ENCODE peak calls at places on chromosomes 16 and 17, in six cellular contexts. Z is small intestine; T is effector memory CD4-positive, alpha-beta T cell; C is neural progenitor cell; R is H9; X is dorsolateral prefrontal cortex. O is an unnamed sample.

GRCh38 chr16:70391881-70392481 is 45.3 kb downstream of the DDX19A start:
- DNase-seq in Z (no peak), T (no peak), C (no peak), R (no peak), X (peak), O (no peak)

GRCh38 chr16:73793286-73793685 is 503.3 kb upstream of the PSMD7 start:
- DNase-seq in Z (no peak), T (no peak), C (no peak), R (no peak), X (no peak), O (no peak)

GRCh38 chr16:55482056-55482455 is 3.1 kb downstream of the MMP2 start:
- DNase-seq in Z (no peak), T (no peak), C (no peak), R (no peak), X (no peak), O (no peak)

GRCh38 chr17:57724038-57724728 is 20.9 kb downstream of the CCDC182 start:
- DNase-seq in Z (no peak), T (no peak), C (no peak), R (no peak), X (no peak), O (no peak)

GRCh38 chr17:29929006-29929543 is 953 bp downstream of the SSH2 start:
- DNase-seq in Z (peak), T (no peak), C (peak), R (peak), X (no peak), O (no peak)

GRCh38 chr16:85642762-85643281 is 29.7 kb downstream of the GSE1 start:
- DNase-seq in Z (no peak), T (no peak), C (no peak), R (no peak), X (no peak), O (no peak)

GRCh38 chr16:12781777-12782176 is 21.9 kb downstream of the CPPED1 start:
- DNase-seq in Z (no peak), T (no peak), C (no peak), R (no peak), X (peak), O (no peak)

GRCh38 chr16:64627288-64627687 is 494.6 kb downstream of the CDH11 start:
- DNase-seq in Z (no peak), T (no peak), C (peak), R (peak), X (no peak), O (no peak)

GRCh38 chr16:72739577-72739976 is 308.4 kb downstream of the ZFHX3 start:
- DNase-seq in Z (no peak), T (no peak), C (no peak), R (no peak), X (no peak), O (no peak)

GRCh38 chr17:64118452-64118979 is 11.4 kb downstream of the ERN1 start:
- DNase-seq in Z (peak), T (no peak), C (no peak), R (peak), X (no peak), O (no peak)

GRCh38 chr16:85162478-85163277 is 50.4 kb upstream of the CIBAR2 start:
- DNase-seq in Z (no peak), T (no peak), C (no peak), R (no peak), X (no peak), O (no peak)

GRCh38 chr16:47276522-47276921 is 132.8 kb upstream of the NETO2 start:
- DNase-seq in Z (no peak), T (no peak), C (no peak), R (no peak), X (no peak), O (no peak)

GRCh38 chr17:37564252-37564651 is 45.0 kb downstream of the SYNRG start:
- DNase-seq in Z (no peak), T (no peak), C (no peak), R (no peak), X (no peak), O (no peak)

GRCh38 chr17:59342681-59343127 is 11.2 kb downstream of the YPEL2 start:
- DNase-seq in Z (no peak), T (no peak), C (no peak), R (no peak), X (no peak), O (no peak)

GRCh38 chr16:64092284-64092683 is 1029.6 kb downstream of the CDH11 start:
- DNase-seq in Z (no peak), T (no peak), C (no peak), R (no peak), X (no peak), O (no peak)

GRCh38 chr17:1979182-1979980 is 45.8 kb downstream of the RTN4RL1 start:
- DNase-seq in Z (no peak), T (no peak), C (peak), R (no peak), X (no peak), O (no peak)

GRCh38 chr16:11107781-11108465 is 148.1 kb downstream of the SOCS1 start:
- DNase-seq in Z (no peak), T (no peak), C (no peak), R (no peak), X (no peak), O (no peak)

GRCh38 chr16:10168258-10168657 is 14.0 kb downstream of the GRIN2A start:
- DNase-seq in Z (no peak), T (no peak), C (no peak), R (no peak), X (no peak), O (no peak)

GRCh38 chr16:84115919-84116719 is 623 bp downstream of the MBTPS1 start:
- DNase-seq in Z (peak), T (peak), C (no peak), R (no peak), X (peak), O (peak)

GRCh38 chr17:75628425-75628824 is 4.8 kb upstream of the SMIM5 start:
- DNase-seq in Z (no peak), T (no peak), C (no peak), R (no peak), X (no peak), O (no peak)

GRCh38 chr17:27776882-27777624 is 23.3 kb downstream of the NOS2 start:
- DNase-seq in Z (no peak), T (no peak), C (no peak), R (no peak), X (no peak), O (no peak)

GRCh38 chr16:84194470-84195200 is 3.7 kb downstream of the ADAD2 start:
- DNase-seq in Z (no peak), T (no peak), C (no peak), R (no peak), X (no peak), O (no peak)

GRCh38 chr16:78220571-78220970 is 121.1 kb downstream of the WWOX start:
- DNase-seq in Z (no peak), T (no peak), C (no peak), R (no peak), X (no peak), O (no peak)

GRCh38 chr16:12535535-12536411 is 267.9 kb downstream of the CPPED1 start:
- DNase-seq in Z (no peak), T (no peak), C (peak), R (peak), X (no peak), O (no peak)

GRCh38 chr16:526181-527014 is 1.1 kb upstream of the CAPN15 start:
- DNase-seq in Z (peak), T (no peak), C (peak), R (no peak), X (no peak), O (no peak)

GRCh38 chr17:13079010-13079409 is 61.2 kb upstream of the ELAC2 start:
- DNase-seq in Z (no peak), T (no peak), C (no peak), R (no peak), X (no peak), O (no peak)

GRCh38 chr17:65100316-65101140 is 36.6 kb upstream of the RGS9 start:
- DNase-seq in Z (peak), T (peak), C (peak), R (peak), X (peak), O (peak)

GRCh38 chr16:893360-893759 is 77.4 kb downstream of the LMF1 start:
- DNase-seq in Z (no peak), T (no peak), C (no peak), R (no peak), X (no peak), O (no peak)

GRCh38 chr16:85856585-85856984 is 42.4 kb upstream of the IRF8 start:
- DNase-seq in Z (no peak), T (no peak), C (no peak), R (no peak), X (no peak), O (no peak)

GRCh38 chr16:11658896-11659708 is 9.2 kb upstream of the SNN start:
- DNase-seq in Z (peak), T (no peak), C (no peak), R (peak), X (no peak), O (no peak)

GRCh38 chr16:27169511-27170071 is 33.7 kb upstream of the KDM8 start:
- DNase-seq in Z (peak), T (peak), C (peak), R (peak), X (no peak), O (no peak)

GRCh38 chr17:21678451-21679081 is 13.8 kb upstream of the KCNJ18 start:
- DNase-seq in Z (no peak), T (no peak), C (no peak), R (no peak), X (peak), O (no peak)

GRCh38 chr17:978110-979093 is 1.2 kb downstream of the NXN start:
- DNase-seq in Z (no peak), T (no peak), C (peak), R (no peak), X (no peak), O (no peak)

DNA sequence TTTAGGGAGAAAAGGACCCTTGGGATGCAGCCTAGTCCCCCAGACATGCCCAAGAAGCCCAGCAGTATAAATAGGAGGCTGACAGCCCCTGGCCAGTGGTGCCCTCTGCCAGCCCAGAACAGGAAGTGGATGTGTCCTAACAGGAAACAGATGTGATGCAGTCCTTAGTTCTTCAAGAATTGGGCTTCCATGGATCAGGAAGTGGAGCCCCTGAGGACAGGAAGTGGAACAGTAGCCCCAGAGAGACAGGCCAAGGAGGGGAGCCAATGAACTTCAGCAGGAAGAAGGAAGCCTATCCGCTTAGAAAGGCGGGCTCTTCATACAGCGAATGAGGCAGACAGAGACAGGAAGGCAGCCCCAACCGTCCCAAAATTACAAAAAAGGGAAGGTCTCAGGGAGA is 7.2 kb downstream of the CTF1 start:
- DNase-seq in Z (no peak), T (no peak), C (no peak), R (no peak), X (no peak), O (no peak)
- H3K27ac ChIP-seq in Z (no peak), T (peak), C (no peak), R (no peak), X (peak), O (peak)

GRCh38 chr17:81703747-81704654 is 834 bp downstream of the MRPL12 start:
- DNase-seq in Z (no peak), T (no peak), C (no peak), R (no peak), X (no peak), O (no peak)

GRCh38 chr17:81701288-81702071 is 1.7 kb upstream of the MRPL12 start:
- DNase-seq in Z (peak), T (no peak), C (no peak), R (no peak), X (no peak), O (no peak)

GRCh38 chr17:81697261-81698044 is 5.7 kb upstream of the MRPL12 start:
- DNase-seq in Z (no peak), T (no peak), C (no peak), R (no peak), X (no peak), O (no peak)

GRCh38 chr17:81702934-81703746 is at the start of gene MRPL12:
- DNase-seq in Z (peak), T (peak), C (peak), R (peak), X (peak), O (peak)

GRCh38 chr17:81700353-81701287 is 2.5 kb upstream of the MRPL12 start:
- DNase-seq in Z (no peak), T (no peak), C (no peak), R (no peak), X (no peak), O (no peak)
- H3K27ac ChIP-seq in Z (no peak), T (no peak), C (no peak), R (no peak), X (no peak), O (no peak)

GRCh38 chr17:40067710-40068109 is 4.9 kb downstream of the THRA start:
- DNase-seq in Z (no peak), T (no peak), C (no peak), R (peak), X (no peak), O (no peak)

GRCh38 chr17:40068917-40069750 is 6.4 kb downstream of the THRA start:
- DNase-seq in Z (peak), T (peak), C (peak), R (peak), X (peak), O (peak)

GRCh38 chr17:40068584-40068916 is 5.8 kb downstream of the THRA start:
- DNase-seq in Z (no peak), T (no peak), C (no peak), R (no peak), X (no peak), O (no peak)

GRCh38 chr17:40069751-40070643 is 7.2 kb downstream of the THRA start:
- DNase-seq in Z (peak), T (peak), C (no peak), R (peak), X (no peak), O (peak)

GRCh38 chr17:40068129-40068581 is 5.4 kb downstream of the THRA start:
- DNase-seq in Z (peak), T (no peak), C (peak), R (peak), X (no peak), O (no peak)
- H3K27ac ChIP-seq in Z (peak), T (peak), C (no peak), R (no peak), X (peak), O (peak)

GRCh38 chr17:78053777-78054468 is 74.6 kb downstream of the TMC6 start:
- DNase-seq in Z (no peak), T (no peak), C (no peak), R (no peak), X (no peak), O (no peak)

GRCh38 chr17:78046923-78047322 is 81.6 kb downstream of the TMC6 start:
- DNase-seq in Z (no peak), T (no peak), C (no peak), R (no peak), X (no peak), O (no peak)

GRCh38 chr17:78049609-78050008 is 78.9 kb downstream of the TMC6 start:
- DNase-seq in Z (no peak), T (no peak), C (no peak), R (no peak), X (no peak), O (no peak)

GRCh38 chr17:78048346-78049292 is 79.9 kb downstream of the TMC6 start:
- DNase-seq in Z (no peak), T (no peak), C (no peak), R (no peak), X (no peak), O (no peak)

DNA sequence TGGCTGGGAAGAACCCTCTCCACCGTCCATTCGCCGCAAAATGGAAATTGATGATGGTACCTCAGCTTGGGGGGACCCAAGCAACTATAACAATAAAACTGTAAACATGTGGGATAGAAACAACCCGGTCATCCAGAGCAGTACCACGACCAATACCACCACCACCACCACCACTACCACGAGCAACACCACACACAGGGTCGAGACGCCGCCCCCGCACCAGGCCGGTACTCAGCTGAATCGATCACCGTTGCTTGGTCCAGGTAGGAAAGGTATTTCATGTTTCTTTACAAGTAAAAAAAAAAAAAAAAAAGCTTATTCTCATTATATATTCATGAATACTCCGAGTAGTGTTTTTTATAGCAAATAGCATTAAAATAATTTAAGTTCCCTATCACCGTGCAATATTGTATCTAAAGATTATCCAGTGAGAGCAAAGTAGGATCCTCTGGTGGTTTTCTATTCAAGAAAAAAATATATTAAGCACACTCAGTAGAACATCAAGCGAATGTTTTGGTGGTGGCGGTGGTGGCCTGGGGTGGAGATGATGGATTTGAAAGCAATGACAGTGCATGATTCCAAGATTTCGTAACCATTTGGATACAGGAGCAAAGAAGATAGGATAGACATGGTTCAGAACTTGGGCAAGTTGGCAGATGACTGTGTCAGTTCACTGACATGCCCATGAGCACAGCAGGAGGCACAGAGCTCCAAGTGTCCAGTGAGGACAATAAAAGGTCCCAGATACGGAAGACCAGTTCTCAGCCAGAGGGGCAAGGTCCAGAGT is 77.2 kb downstream of the TMC6 start:
- DNase-seq in Z (no peak), T (no peak), C (no peak), R (no peak), X (no peak), O (no peak)
- H3K27ac ChIP-seq in Z (no peak), T (no peak), C (no peak), R (no peak), X (peak), O (no peak)

GRCh38 chr16:57262841-57263584 is 18.0 kb downstream of the ARL2BP start:
- DNase-seq in Z (peak), T (no peak), C (no peak), R (no peak), X (peak), O (no peak)
- H3K27ac ChIP-seq in Z (no peak), T (no peak), C (no peak), R (no peak), X (peak), O (peak)

DNA sequence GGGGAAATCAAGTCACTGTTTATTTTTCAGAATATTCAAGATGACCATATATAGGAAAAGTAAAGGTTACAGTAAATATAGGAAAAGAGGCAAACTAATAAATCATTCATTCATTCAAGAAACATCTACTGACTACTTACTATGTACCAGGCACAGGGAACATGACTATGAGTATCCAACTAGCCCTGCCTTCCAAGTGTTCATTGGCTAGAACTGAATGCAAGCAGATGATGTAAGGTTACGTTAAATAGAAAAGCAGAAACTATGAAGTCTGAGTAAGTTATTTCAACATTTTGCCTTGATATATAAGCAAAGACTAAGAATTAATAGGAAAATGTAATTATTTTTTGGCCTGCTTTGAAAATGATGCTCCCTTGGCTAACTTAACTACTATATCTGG is 36.7 kb downstream of the SPAG9 start:
- DNase-seq in Z (no peak), T (no peak), C (no peak), R (no peak), X (no peak), O (no peak)
- H3K27ac ChIP-seq in Z (no peak), T (no peak), C (no peak), R (no peak), X (no peak), O (no peak)

DNA sequence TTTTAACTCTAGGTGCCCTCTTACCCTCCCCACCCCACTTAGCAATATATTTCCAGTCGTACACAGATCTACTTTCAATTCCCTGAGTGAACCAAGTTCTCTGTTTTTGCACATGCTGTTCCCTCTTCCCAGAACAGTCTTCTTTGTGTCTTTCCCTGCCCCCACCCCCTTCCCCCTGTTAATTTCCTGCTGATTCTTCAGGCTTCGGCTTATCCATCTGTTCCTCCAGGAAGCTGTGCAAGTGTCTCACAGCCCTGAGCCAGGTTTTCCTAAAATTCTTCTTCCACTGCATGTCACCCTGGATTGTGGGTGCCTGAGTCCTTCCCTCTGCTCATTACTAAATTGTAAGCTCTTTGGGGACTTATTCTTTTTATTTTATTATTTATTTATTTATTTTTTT is 12.4 kb upstream of the SPOP start:
- DNase-seq in Z (no peak), T (no peak), C (no peak), R (no peak), X (no peak), O (no peak)
- H3K27ac ChIP-seq in Z (no peak), T (no peak), C (no peak), R (no peak), X (no peak), O (no peak)

DNA sequence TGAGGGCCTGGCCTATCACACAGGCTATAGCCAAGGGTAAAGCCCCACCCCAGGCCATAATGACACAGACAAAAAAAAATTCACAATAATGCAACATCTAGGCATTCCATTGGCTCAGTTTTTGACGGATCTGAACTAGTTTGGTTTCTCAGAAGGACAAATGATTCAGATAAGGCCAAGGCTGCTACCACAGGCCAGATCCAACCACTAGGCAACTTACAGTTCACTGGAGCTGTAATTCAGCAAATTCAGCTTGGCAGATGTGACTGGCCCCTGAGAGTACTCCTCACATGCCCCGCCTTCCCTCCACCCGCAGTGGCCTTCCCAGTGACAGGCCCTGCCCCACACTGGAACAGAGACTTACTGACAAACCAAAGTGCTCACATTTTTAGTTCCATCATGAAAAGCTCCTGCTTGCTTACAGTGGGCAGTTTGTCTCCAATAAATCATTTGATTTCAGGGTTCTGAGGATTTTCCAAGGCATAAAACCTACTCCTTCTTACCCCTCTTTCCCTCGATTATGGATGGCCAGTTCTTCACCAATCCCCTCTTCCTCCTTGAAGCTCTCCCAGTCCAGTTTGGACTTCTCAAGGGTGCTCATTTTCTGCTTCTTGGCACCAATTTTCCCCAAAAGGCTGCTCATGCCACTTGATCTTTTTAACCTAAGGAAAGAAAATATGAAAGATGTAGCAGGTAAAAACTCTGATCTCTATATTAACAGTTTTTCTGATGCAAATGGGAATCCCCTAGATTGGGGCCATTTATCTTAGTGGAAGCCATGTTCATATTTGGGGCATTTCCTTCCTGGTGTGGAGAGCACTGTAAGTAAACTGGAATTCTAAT is 53.3 kb upstream of the BCAR1 start:
- DNase-seq in Z (peak), T (no peak), C (no peak), R (no peak), X (peak), O (peak)
- H3K27ac ChIP-seq in Z (peak), T (no peak), C (no peak), R (no peak), X (peak), O (peak)